ENCODE peak calls at places on chromosomes 5 and 9, in five cellular contexts. Q, K, X, R and J are unnamed samples.

GRCh38 chr5:69404659-69405330 is 10.1 kb upstream of the MARVELD2 start:
- DNase-seq in Q (no peak), K (no peak), X (no peak), R (no peak), J (no peak)

GRCh38 chr5:174744896-174745295 is 20.5 kb downstream of the MSX2 start:
- DNase-seq in Q (no peak), K (no peak), X (no peak), R (no peak), J (no peak)

GRCh38 chr5:142779163-142779562 is 9.0 kb downstream of the ARHGAP26 start:
- DNase-seq in Q (no peak), K (no peak), X (no peak), R (no peak), J (peak)

GRCh38 chr5:95725937-95726810 is 5.0 kb upstream of the RHOBTB3 start:
- DNase-seq in Q (no peak), K (no peak), X (no peak), R (no peak), J (no peak)

GRCh38 chr9:81244631-81245030 is 444.7 kb downstream of the TLE1 start:
- DNase-seq in Q (no peak), K (no peak), X (no peak), R (no peak), J (no peak)

GRCh38 chr5:163478126-163478981 is 17.9 kb downstream of the HMMR start:
- DNase-seq in Q (no peak), K (no peak), X (no peak), R (no peak), J (no peak)

GRCh38 chr5:173812811-173813550 is 75.2 kb upstream of the CPEB4 start:
- DNase-seq in Q (no peak), K (no peak), X (no peak), R (no peak), J (no peak)

GRCh38 chr5:35900997-35901396 is 37.4 kb downstream of the CAPSL start:
- DNase-seq in Q (no peak), K (no peak), X (no peak), R (no peak), J (no peak)

GRCh38 chr5:17238521-17239041 is 21.1 kb downstream of the BASP1 start:
- DNase-seq in Q (no peak), K (peak), X (no peak), R (no peak), J (no peak)

GRCh38 chr5:39547548-39548154 is 122.9 kb upstream of the DAB2 start:
- DNase-seq in Q (peak), K (peak), X (no peak), R (peak), J (peak)

GRCh38 chr9:35341585-35341984 is 148.3 kb upstream of the RUSC2 start:
- DNase-seq in Q (peak), K (no peak), X (no peak), R (no peak), J (no peak)

GRCh38 chr5:181170237-181170830 is 22.9 kb downstream of the OR2V2 start:
- DNase-seq in Q (no peak), K (no peak), X (no peak), R (no peak), J (no peak)

GRCh38 chr5:78577051-78577807 is 71.3 kb downstream of the LHFPL2 start:
- DNase-seq in Q (no peak), K (no peak), X (no peak), R (no peak), J (no peak)

GRCh38 chr5:143428738-143429420 is 25.4 kb upstream of the NR3C1 start:
- DNase-seq in Q (no peak), K (no peak), X (no peak), R (no peak), J (no peak)

GRCh38 chr9:112784020-112784788 is 33.6 kb downstream of the SNX30 start:
- DNase-seq in Q (no peak), K (no peak), X (no peak), R (no peak), J (no peak)

GRCh38 chr5:55540024-55540423 is 5.3 kb upstream of the PLPP1 start:
- DNase-seq in Q (no peak), K (no peak), X (no peak), R (no peak), J (peak)

GRCh38 chr5:1708592-1709141 is 91.0 kb downstream of the MRPL36 start:
- DNase-seq in Q (no peak), K (no peak), X (no peak), R (no peak), J (no peak)

GRCh38 chr5:72487151-72487550 is 20.1 kb downstream of the ZNF366 start:
- DNase-seq in Q (no peak), K (no peak), X (no peak), R (no peak), J (peak)

GRCh38 chr9:19373527-19373926 is 6.5 kb downstream of the RPS6 start:
- DNase-seq in Q (no peak), K (no peak), X (no peak), R (no peak), J (no peak)

GRCh38 chr5:39716532-39716971 is 291.8 kb upstream of the DAB2 start:
- DNase-seq in Q (peak), K (peak), X (peak), R (peak), J (peak)

GRCh38 chr9:87892956-87893355 is 10.3 kb downstream of the SPATA31E1 start:
- DNase-seq in Q (no peak), K (no peak), X (no peak), R (no peak), J (no peak)

GRCh38 chr5:15013654-15014463 is 142.3 kb upstream of the ANKH start:
- DNase-seq in Q (no peak), K (peak), X (no peak), R (peak), J (peak)

GRCh38 chr5:176724472-176724871 is 77.2 kb downstream of the TSPAN17 start:
- DNase-seq in Q (no peak), K (no peak), X (no peak), R (no peak), J (no peak)

GRCh38 chr5:118596255-118596654 is 392.1 kb downstream of the DTWD2 start:
- DNase-seq in Q (no peak), K (no peak), X (no peak), R (no peak), J (no peak)

GRCh38 chr5:157444224-157444623 is 15.8 kb upstream of the NIPAL4 start:
- DNase-seq in Q (no peak), K (no peak), X (no peak), R (no peak), J (no peak)

GRCh38 chr5:115624994-115625393 is 842 bp downstream of the TMED7 start:
- DNase-seq in Q (no peak), K (no peak), X (no peak), R (no peak), J (no peak)

GRCh38 chr9:111298831-111299603 is 31.0 kb downstream of the OR2K2 start:
- DNase-seq in Q (peak), K (peak), X (no peak), R (peak), J (peak)

GRCh38 chr5:154308457-154309360 is 118.2 kb downstream of the GALNT10 start:
- DNase-seq in Q (no peak), K (peak), X (no peak), R (peak), J (peak)